ENCODE peak calls at places on chromosomes 7 and 10, in four cellular contexts. One of them, this sample, is unnamed.

GRCh38 chr10:122515588-122516231 is 44.8 kb upstream of the DMBT1 start:
- DNase-seq in suprapubic skin: no peak
- DNase-seq in stomach: peak; percentile 40
- DNase-seq in ovary: no peak
- DNase-seq in this sample: no peak

GRCh38 chr7:30843741-30844482 is 67.7 kb upstream of the AQP1 start:
- DNase-seq in stomach: no peak
- DNase-seq in suprapubic skin: peak; percentile 58
- DNase-seq in ovary: no peak
- DNase-seq in this sample: no peak

GRCh38 chr7:5704534-5704922 is 76.9 kb downstream of the RNF216 start:
- DNase-seq in ovary: peak; percentile 82
- DNase-seq in stomach: peak; percentile 81
- DNase-seq in suprapubic skin: no peak
- DNase-seq in this sample: peak; percentile 81

GRCh38 chr10:36023939-36024338 is 381.8 kb upstream of the FZD8 start:
- DNase-seq in stomach: no peak
- DNase-seq in ovary: no peak
- DNase-seq in suprapubic skin: no peak
- DNase-seq in this sample: no peak

GRCh38 chr10:24272374-24272773 is 63.4 kb downstream of the KIAA1217 start:
- DNase-seq in ovary: no peak
- DNase-seq in suprapubic skin: no peak
- DNase-seq in stomach: no peak
- DNase-seq in this sample: no peak

GRCh38 chr10:46514431-46514861 is 42.0 kb downstream of the GPRIN2 start:
- DNase-seq in ovary: peak; percentile 27
- DNase-seq in stomach: no peak
- DNase-seq in suprapubic skin: peak; percentile 68
- DNase-seq in this sample: no peak

GRCh38 chr7:381211-382117 is 91.5 kb downstream of the FOXL3 start:
- DNase-seq in suprapubic skin: peak; percentile 71
- DNase-seq in stomach: peak; percentile 22
- DNase-seq in ovary: peak; percentile 17
- DNase-seq in this sample: no peak

GRCh38 chr10:58743466-58744115 is 230.9 kb downstream of the BICC1 start:
- DNase-seq in stomach: no peak
- DNase-seq in suprapubic skin: no peak
- DNase-seq in ovary: no peak
- DNase-seq in this sample: no peak

GRCh38 chr10:79007843-79008319 is 60.9 kb upstream of the ZMIZ1 start:
- DNase-seq in stomach: no peak
- DNase-seq in ovary: no peak
- DNase-seq in suprapubic skin: no peak
- DNase-seq in this sample: peak; percentile 64

GRCh38 chr10:102670065-102670400 is 25.8 kb downstream of the TRIM8 start:
- DNase-seq in ovary: no peak
- DNase-seq in suprapubic skin: no peak
- DNase-seq in stomach: no peak
- DNase-seq in this sample: no peak
- TF ChIP-seq CTCF in ovary: no peak
- TF ChIP-seq CTCF in suprapubic skin: no peak
- TF ChIP-seq CTCF in stomach: no peak
- TF ChIP-seq CTCF in this sample: no peak

DNA sequence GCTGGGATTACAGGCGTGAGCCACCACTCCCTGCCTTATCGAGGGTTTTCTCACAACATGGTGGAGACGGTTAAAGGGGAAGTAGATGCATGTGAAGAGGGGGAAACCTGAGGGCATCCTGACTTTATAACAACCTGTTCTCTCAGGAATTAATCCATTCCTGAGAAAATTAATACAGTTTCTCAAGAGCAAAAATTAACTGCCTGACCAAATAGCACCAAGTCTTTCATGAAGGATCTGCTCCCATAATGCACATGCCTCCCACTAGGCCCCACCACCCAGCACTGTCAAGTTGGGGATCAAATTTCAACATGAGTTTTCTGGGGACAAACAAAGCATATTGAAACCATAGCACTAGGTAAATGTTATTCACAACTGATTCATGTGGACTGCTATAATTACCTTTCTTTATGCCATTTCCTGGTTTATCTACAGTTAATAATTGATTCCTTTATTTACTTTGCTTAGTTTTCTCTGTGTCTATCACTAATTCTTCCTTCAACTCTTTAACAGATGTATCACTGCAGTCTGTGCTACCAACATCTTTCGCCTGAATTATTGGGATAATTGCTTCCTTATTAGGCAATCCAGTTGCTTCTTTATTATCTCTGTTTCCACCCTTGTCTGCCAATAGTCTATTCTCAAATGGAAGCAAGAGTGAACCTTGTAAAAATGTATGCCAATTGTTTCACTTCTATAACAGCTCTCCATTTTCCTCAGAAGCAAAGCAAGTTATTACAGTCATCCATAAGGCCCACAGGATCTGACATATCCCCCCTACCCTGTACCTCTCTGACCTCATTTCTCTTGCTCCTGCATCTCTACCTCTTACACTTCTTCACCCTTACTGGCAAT is 12.9 kb upstream of the MICU1 start:
- DNase-seq in stomach: no peak
- DNase-seq in suprapubic skin: no peak
- DNase-seq in ovary: no peak
- DNase-seq in this sample: no peak
- TF ChIP-seq EP300 in stomach: no peak
- TF ChIP-seq EP300 in suprapubic skin: no peak
- TF ChIP-seq EP300 in ovary: no peak
- TF ChIP-seq EP300 in this sample: no peak

DNA sequence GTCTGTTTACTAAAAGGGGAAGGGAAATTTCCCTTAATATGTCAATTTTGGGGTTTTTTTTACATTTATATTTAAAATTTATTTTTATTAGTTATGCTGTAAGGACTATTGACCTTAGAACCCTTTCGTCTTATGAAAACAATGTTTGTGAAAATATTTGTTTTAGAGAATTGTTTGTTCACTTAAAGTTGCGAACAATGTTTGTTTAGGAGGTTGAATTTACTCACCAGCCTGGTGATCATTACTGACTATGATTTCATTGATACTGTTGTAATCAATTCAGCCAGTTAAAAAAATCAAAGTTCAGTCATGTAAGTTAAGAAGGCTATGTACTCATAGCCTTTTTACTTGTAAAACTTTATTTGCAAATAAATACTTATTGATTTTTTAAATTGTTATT is 27.4 kb upstream of the TSPAN13 start:
- DNase-seq in stomach: no peak
- DNase-seq in ovary: no peak
- DNase-seq in suprapubic skin: no peak
- DNase-seq in this sample: no peak
- H3K4me3 ChIP-seq in stomach: no peak overlapping the region
- H3K4me3 ChIP-seq in ovary: no peak overlapping the region
- H3K4me3 ChIP-seq in suprapubic skin: no peak overlapping the region
- H3K4me3 ChIP-seq in this sample: no peak overlapping the region

GRCh38 chr10:85934586-85934985 is 432.0 kb downstream of the GRID1 start:
- DNase-seq in stomach: no peak
- DNase-seq in ovary: no peak
- DNase-seq in suprapubic skin: no peak
- DNase-seq in this sample: no peak

DNA sequence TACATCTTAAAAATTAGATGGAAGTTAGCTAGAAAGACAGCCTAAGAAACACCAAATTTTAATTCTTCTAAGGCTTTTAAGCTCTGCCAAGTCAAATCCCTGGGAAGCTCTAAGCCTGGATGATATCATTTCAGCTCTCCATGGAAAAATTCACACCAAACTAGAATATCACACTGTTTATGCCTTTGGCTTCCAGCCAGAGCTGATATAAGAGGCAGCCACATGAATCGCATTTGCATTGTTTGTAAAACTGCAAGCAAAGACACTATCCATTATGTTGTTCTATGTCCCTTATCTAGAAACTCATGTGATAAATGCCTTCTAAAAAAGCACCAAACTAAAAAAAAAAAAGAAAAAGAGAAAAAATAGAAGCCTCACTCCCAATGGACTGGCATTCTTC is 430.4 kb downstream of the GRID1 start:
- DNase-seq in suprapubic skin: no peak
- DNase-seq in stomach: no peak
- DNase-seq in ovary: no peak
- DNase-seq in this sample: no peak
- TF ChIP-seq CTCF in suprapubic skin: no peak
- TF ChIP-seq CTCF in stomach: no peak
- TF ChIP-seq CTCF in ovary: no peak
- TF ChIP-seq CTCF in this sample: no peak

GRCh38 chr7:83677180-83677866 is 28.4 kb upstream of the SEMA3E start:
- DNase-seq in stomach: peak; percentile 32
- DNase-seq in ovary: no peak
- DNase-seq in suprapubic skin: no peak
- DNase-seq in this sample: no peak
- TF ChIP-seq EP300 in stomach: no peak
- TF ChIP-seq EP300 in ovary: no peak
- TF ChIP-seq EP300 in suprapubic skin: no peak
- TF ChIP-seq EP300 in this sample: no peak

DNA sequence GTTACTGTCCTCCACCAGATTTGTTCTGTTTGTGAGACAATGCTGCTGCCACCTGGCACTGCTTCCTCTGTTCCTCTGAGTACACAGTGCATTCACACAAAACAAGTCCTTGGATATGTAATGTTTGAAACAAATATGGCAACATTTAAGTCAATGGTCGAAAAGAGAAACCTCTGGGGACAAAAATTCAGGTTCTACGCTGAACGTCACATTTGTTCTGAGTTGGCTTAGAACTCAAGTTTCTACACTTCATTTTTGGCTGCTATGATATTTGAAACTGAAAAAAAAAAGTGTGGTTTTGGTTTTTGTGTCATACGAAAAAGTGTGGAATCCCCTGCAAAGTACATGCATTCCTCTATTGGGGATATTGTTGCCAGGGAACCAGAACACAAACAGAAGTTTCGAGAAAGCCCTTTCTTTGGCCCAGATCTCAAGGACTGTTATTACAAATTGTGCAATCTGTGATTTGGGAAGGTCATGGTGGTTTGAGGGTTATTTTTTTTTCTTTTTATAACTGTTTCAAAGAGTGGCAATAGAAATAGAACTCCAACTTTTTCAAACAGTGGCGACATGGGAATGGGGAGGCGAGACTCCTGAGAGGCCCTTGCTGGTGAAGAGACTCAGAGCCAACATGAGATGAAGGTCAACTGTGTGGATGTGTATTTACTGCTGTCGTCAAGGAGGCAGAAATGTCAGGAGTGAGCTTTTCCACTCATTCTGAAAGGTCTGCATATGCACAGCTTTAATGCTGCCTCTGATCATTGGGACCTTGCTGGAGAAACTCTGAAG is 127.5 kb downstream of the CUBN start:
- DNase-seq in ovary: peak; percentile 67
- DNase-seq in stomach: no peak
- DNase-seq in suprapubic skin: no peak
- DNase-seq in this sample: no peak
- H3K4me3 ChIP-seq in ovary: no peak overlapping the region
- H3K4me3 ChIP-seq in stomach: no peak overlapping the region
- H3K4me3 ChIP-seq in suprapubic skin: no peak overlapping the region
- H3K4me3 ChIP-seq in this sample: no peak overlapping the region

GRCh38 chr10:99714446-99714845 is 17.5 kb downstream of the COX15 start:
- DNase-seq in suprapubic skin: no peak
- DNase-seq in stomach: no peak
- DNase-seq in ovary: no peak
- DNase-seq in this sample: no peak

GRCh38 chr10:99711129-99711719 is 20.7 kb downstream of the COX15 start:
- DNase-seq in ovary: no peak
- DNase-seq in suprapubic skin: no peak
- DNase-seq in stomach: peak; percentile 29
- DNase-seq in this sample: peak; percentile 49

GRCh38 chr10:99708428-99709010 is 23.4 kb downstream of the COX15 start:
- DNase-seq in stomach: no peak
- DNase-seq in ovary: no peak
- DNase-seq in suprapubic skin: no peak
- DNase-seq in this sample: no peak

DNA sequence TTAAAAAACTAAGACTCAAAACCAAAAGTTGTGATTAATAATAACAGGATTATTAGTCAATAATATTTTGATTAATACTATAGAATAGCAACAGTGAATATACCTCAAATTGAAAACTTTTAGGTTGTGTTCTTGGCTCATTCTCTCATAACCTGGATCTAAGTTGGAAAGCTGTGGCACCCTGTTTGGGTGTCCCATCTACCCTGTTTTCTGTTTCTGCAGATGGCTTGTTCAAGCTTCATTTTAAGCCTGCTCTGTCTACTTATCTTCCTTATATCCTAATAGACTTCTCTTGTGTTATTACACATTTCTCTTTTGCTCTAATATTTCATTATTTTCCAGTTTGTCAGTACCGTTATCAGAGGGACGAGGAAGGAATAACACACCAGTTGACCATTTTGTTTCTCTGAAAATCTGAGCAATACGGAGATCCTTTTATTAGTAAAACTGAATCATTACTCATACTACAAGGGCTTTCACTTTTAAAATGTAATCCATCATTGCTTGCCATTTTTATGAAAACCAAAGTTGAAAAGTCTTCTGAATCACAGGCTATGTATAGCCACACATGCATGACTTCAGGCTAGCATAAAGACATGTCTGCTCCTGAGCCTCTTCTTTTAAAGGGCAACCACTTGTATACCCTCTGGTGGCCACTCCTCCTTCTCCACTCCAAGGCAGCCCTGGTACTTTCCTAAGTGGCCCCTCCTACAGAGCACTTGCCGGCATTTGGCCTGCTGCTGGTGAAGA is 22.3 kb downstream of the COX15 start:
- DNase-seq in suprapubic skin: no peak
- DNase-seq in ovary: no peak
- DNase-seq in stomach: no peak
- DNase-seq in this sample: no peak
- TF ChIP-seq CTCF in suprapubic skin: no peak
- TF ChIP-seq CTCF in ovary: no peak
- TF ChIP-seq CTCF in stomach: no peak
- TF ChIP-seq CTCF in this sample: no peak

GRCh38 chr10:104736006-104736405 is 94.9 kb downstream of the SORCS3 start:
- DNase-seq in suprapubic skin: no peak
- DNase-seq in stomach: no peak
- DNase-seq in ovary: peak; percentile 36
- DNase-seq in this sample: no peak

GRCh38 chr10:104735036-104735435 is 93.9 kb downstream of the SORCS3 start:
- DNase-seq in ovary: peak; percentile 44
- DNase-seq in stomach: no peak
- DNase-seq in suprapubic skin: no peak
- DNase-seq in this sample: no peak

GRCh38 chr10:104735469-104735868 is 94.4 kb downstream of the SORCS3 start:
- DNase-seq in suprapubic skin: no peak
- DNase-seq in ovary: peak; percentile 40
- DNase-seq in stomach: no peak
- DNase-seq in this sample: no peak

GRCh38 chr10:104734408-104734807 is 93.3 kb downstream of the SORCS3 start:
- DNase-seq in stomach: no peak
- DNase-seq in suprapubic skin: no peak
- DNase-seq in ovary: no peak
- DNase-seq in this sample: no peak

DNA sequence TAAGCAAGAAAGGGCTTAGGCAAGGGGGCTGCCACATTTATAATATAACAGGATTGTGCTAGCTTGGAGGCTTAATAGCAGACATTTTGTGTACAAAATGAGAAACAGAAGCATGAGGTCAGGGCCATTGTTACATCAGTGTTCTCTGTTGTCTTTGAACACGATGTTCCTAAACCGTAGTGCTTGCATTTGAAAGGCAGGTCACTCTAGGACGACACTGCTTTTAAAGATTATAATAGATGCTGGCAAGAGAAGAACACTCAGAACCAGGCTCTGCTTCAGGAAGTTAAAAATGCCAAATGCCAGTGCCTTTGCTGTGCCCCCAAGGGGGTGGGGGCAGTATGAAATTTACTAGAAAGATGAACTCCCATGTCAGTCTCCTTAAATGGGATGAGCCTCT is 91.1 kb downstream of the SORCS3 start:
- DNase-seq in ovary: peak; percentile 44
- DNase-seq in suprapubic skin: no peak
- DNase-seq in stomach: no peak
- DNase-seq in this sample: peak; percentile 17
- TF ChIP-seq EP300 in ovary: no peak
- TF ChIP-seq EP300 in suprapubic skin: no peak
- TF ChIP-seq EP300 in stomach: peak; percentile 64
- TF ChIP-seq EP300 in this sample: no peak

This sample was measured in tibial nerve.